ENCODE peak calls at places on chromosome 2, in nine cellular contexts. F, M, C, R, A, U, V, E and Y are unnamed samples.

GRCh38 chr2:22958281-22958680 is 426.7 kb upstream of the KLHL29 start:
- DNase-seq in U (no peak), E (no peak), V (peak; percentile 82), F (no peak), R (no peak), A (no peak), C (no peak), M (no peak), Y (no peak)

GRCh38 chr2:120491111-120491625 is 145.2 kb downstream of the INHBB start:
- DNase-seq in V (no peak), F (no peak), C (no peak), M (no peak), U (no peak), R (no peak), A (no peak), E (peak; percentile 41), Y (no peak)

GRCh38 chr2:172846551-172846950 is 110.9 kb downstream of the RAPGEF4 start:
- DNase-seq in A (no peak), C (no peak), V (no peak), F (no peak), M (no peak), U (no peak), R (no peak), E (no peak), Y (no peak)

GRCh38 chr2:233490831-233491230 is 75.8 kb downstream of the USP40 start:
- DNase-seq in U (no peak), R (no peak), C (no peak), F (no peak), M (no peak), V (no peak), E (no peak), A (no peak), Y (no peak)

GRCh38 chr2:176687944-176688343 is 418.7 kb downstream of the MTX2 start:
- DNase-seq in A (no peak), R (no peak), C (no peak), U (no peak), M (no peak), V (no peak), F (no peak), E (no peak), Y (no peak)

GRCh38 chr2:11478899-11479605 is 13.1 kb upstream of the E2F6 start:
- DNase-seq in R (no peak), E (no peak), U (no peak), M (no peak), F (no peak), A (no peak), C (no peak), V (no peak), Y (no peak)

GRCh38 chr2:121634354-121635307 is 14.6 kb downstream of the CLASP1 start:
- DNase-seq in F (no peak), U (no peak), R (no peak), A (no peak), E (no peak), V (no peak), M (no peak), C (peak; percentile 92), Y (no peak)

GRCh38 chr2:42974697-42975357 is 182.4 kb upstream of the HAAO start:
- DNase-seq in M (peak; percentile 80), R (peak; percentile 88), E (peak; percentile 91), C (peak; percentile 49), U (peak; percentile 79), F (peak; percentile 73), V (peak; percentile 66), A (peak; percentile 79), Y (peak; percentile 95)

GRCh38 chr2:83459456-83459855 is 999.6 kb downstream of the SUCLG1 start:
- DNase-seq in U (no peak), E (no peak), F (no peak), R (no peak), M (no peak), A (no peak), C (no peak), V (no peak), Y (no peak)

GRCh38 chr2:9168851-9169250 is 37.8 kb upstream of the ASAP2 start:
- DNase-seq in R (no peak), F (no peak), M (no peak), C (no peak), E (peak; percentile 62), V (no peak), U (no peak), A (no peak), Y (peak; percentile 18)

GRCh38 chr2:154616659-154617058 is 81.8 kb upstream of the KCNJ3 start:
- DNase-seq in M (no peak), U (no peak), C (no peak), F (no peak), A (no peak), V (no peak), E (no peak), R (no peak), Y (no peak)

GRCh38 chr2:80322958-80323357 is 18.4 kb upstream of the LRRTM1 start:
- DNase-seq in C (no peak), V (no peak), E (no peak), R (no peak), A (no peak), M (no peak), F (no peak), U (no peak), Y (no peak)

GRCh38 chr2:52810460-52810859 is 957.1 kb upstream of the CHAC2 start:
- DNase-seq in F (peak; percentile 3), V (peak; percentile 48), U (no peak), R (no peak), C (peak; percentile 3), E (no peak), M (no peak), A (no peak), Y (no peak)

GRCh38 chr2:162581931-162582330 is 238.0 kb downstream of the GCA start:
- DNase-seq in A (no peak), R (no peak), C (no peak), M (no peak), E (no peak), V (no peak), F (no peak), U (no peak), Y (no peak)

GRCh38 chr2:6202756-6203155 is 510.6 kb downstream of the SOX11 start:
- DNase-seq in U (no peak), E (no peak), A (no peak), V (no peak), C (no peak), M (no peak), R (no peak), F (no peak), Y (peak; percentile 35)

GRCh38 chr2:106130251-106130998 is 63.7 kb downstream of the UXS1 start:
- DNase-seq in C (no peak), R (no peak), U (no peak), F (no peak), M (no peak), E (no peak), V (peak; percentile 63), A (no peak), Y (no peak)

DNA sequence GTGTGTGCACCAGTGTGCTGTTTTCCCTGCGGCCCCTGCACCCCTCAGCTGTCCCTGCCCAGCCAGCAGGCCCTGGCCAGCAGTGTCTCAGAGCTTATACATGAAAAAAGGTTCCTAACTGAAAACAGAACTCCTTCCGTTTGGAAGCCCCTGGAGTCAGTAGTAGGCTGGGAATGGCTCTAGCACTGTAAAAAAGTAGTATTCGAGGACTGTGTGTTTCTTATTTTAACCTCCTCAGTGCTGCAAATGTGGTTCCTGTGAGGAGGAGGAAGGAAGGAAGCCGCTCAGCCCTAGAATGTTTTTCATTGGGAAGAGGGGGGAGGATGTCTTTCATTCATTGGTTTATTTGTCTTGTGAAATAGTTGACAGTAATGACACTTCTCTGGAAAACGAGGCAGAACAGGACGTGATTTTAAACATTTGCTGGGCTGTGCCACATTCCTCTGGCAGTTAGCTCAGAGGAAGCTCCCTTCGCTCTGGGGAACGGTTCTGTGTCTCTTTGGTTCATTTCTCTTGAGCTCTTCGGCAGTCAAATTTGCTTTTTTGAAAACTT is 103.5 kb downstream of the SPTBN1 start:
- DNase-seq in C (peak; percentile 66), U (no peak), A (no peak), E (no peak), V (no peak), M (no peak), R (no peak), F (no peak), Y (no peak)
- H3K4me1 ChIP-seq in C (peaks cover 20% of the 10 kb centered on the region), U (peaks cover 42% of the 10 kb centered on the region), A (peaks cover 6% of the 10 kb centered on the region), E (peaks cover 88% of the 10 kb centered on the region), V (peaks cover 43% of the 10 kb centered on the region), M (peaks cover 78% of the 10 kb centered on the region), R (peaks cover 84% of the 10 kb centered on the region), F (peaks cover 2% of the 10 kb centered on the region), Y (peaks cover 53% of the 10 kb centered on the region)

GRCh38 chr2:103293266-103293583 is 531.4 kb downstream of the TMEM182 start:
- DNase-seq in M (no peak), A (no peak), R (no peak), F (no peak), E (no peak), C (no peak), U (no peak), V (no peak), Y (no peak)

GRCh38 chr2:103289101-103289725 is 527.4 kb downstream of the TMEM182 start:
- DNase-seq in R (no peak), E (no peak), A (no peak), C (no peak), F (no peak), U (no peak), M (no peak), V (no peak), Y (no peak)

GRCh38 chr2:103292570-103293265 is 530.9 kb downstream of the TMEM182 start:
- DNase-seq in V (no peak), U (no peak), M (no peak), A (no peak), R (no peak), F (no peak), C (no peak), E (no peak), Y (no peak)
- H3K4me1 ChIP-seq in V (no peaks in the 10 kb centered on the region), U (no peaks in the 10 kb centered on the region), M (no peaks in the 10 kb centered on the region), A (no peaks in the 10 kb centered on the region), R (no peaks in the 10 kb centered on the region), F (peaks cover 11% of the 10 kb centered on the region), C (no peaks in the 10 kb centered on the region), E (no peaks in the 10 kb centered on the region), Y (no peaks in the 10 kb centered on the region)

GRCh38 chr2:74043345-74044329 is 58.9 kb downstream of the TET3 start:
- DNase-seq in U (no peak), A (no peak), M (no peak), V (no peak), E (no peak), C (no peak), R (no peak), F (no peak), Y (no peak)
- H3K4me1 ChIP-seq in U (peaks cover 26% of the 10 kb centered on the region), A (peaks cover 2% of the 10 kb centered on the region), M (peaks cover 12% of the 10 kb centered on the region), V (peaks cover 11% of the 10 kb centered on the region), E (peaks cover 19% of the 10 kb centered on the region), C (no peaks in the 10 kb centered on the region), R (peaks cover 25% of the 10 kb centered on the region), F (peaks cover 2% of the 10 kb centered on the region), Y (no peaks in the 10 kb centered on the region)

DNA sequence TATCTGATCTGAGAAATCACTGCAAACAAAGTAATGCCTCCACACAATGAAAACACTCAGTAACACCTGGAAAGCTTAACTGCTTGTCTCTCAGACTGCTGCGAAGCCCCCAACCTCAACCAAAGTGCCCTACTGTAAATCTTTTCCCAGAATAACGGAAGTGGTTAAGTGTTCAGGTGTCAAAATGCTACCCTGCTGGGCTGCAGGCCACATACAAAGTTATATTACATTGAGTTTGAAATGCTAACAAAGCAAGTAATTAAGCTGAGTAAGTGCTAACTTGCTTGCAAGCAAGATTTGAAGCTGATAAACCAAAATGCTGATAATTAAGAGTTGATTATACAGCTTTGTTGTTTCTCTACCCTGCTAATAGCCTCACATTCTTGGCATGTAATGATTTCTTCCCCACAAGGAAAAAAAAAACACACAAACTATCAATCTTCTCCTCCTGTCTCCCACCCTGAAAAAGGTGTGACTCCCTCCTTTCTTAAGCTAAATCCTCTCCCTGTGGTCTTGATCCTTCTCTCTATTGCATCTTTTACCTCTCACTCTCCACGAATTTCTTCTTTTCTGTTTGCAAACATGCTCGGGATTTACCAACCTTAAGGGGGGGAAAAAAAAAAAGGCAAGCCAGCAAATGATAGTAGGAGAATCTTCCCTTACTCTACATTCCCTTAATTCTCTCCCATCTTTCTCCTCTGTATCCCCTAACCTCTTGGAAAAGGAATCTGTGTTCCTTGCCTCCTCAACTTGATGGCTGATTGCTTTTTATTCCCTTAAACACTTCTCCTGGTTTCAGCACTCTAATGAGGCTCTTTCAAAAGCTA is 266.8 kb upstream of the SIX3 start:
- DNase-seq in M (no peak), A (no peak), R (no peak), E (no peak), C (no peak), U (no peak), V (no peak), F (no peak), Y (no peak)
- H3K4me1 ChIP-seq in M (no peaks in the 10 kb centered on the region), A (no peaks in the 10 kb centered on the region), R (no peaks in the 10 kb centered on the region), E (no peaks in the 10 kb centered on the region), C (peaks cover 4% of the 10 kb centered on the region), U (peaks cover 18% of the 10 kb centered on the region), V (no peaks in the 10 kb centered on the region), F (peaks cover 15% of the 10 kb centered on the region), Y (no peaks in the 10 kb centered on the region)